ENCODE peak calls at places on chromosomes 1 and 21, in four cellular contexts. N is mucosa of descending colon, Y is SJSA1, Z is left lung. O is an unnamed sample. For H3K9me3, the result is how much of the 10 kb centered on the place peaks cover.

GRCh38 chr1:117128323-117129079 is 7.0 kb upstream of the TRIM45 start:
- DNase-seq in N (no peak), Y (no peak), Z (no peak), O (no peak)

GRCh38 chr1:62362061-62362951 is 43.1 kb upstream of the KANK4 start:
- DNase-seq in N (no peak), Z (no peak), Y (no peak), O (no peak)

GRCh38 chr1:51514733-51515132 is 4.3 kb downstream of the EPS15 start:
- DNase-seq in Y (no peak), Z (no peak), N (no peak), O (no peak)

GRCh38 chr1:117346206-117346928 is 20.9 kb upstream of the MAN1A2 start:
- DNase-seq in Y (no peak), Z (no peak), N (no peak), O (no peak)

GRCh38 chr1:40059292-40059959 is 18.9 kb downstream of the CAP1 start:
- DNase-seq in Y (no peak), N (no peak), Z (no peak), O (no peak)

GRCh38 chr1:117003253-117003875 is 1.8 kb downstream of the CD101 start:
- DNase-seq in N (no peak), Y (no peak), Z (no peak), O (no peak)

GRCh38 chr1:246787781-246788513 is 63.7 kb downstream of the SCCPDH start:
- DNase-seq in Z (no peak), N (no peak), Y (no peak), O (no peak)

GRCh38 chr1:5485436-5485835 is 506.8 kb downstream of the NPHP4 start:
- DNase-seq in Y (no peak), Z (no peak), N (no peak), O (no peak)

GRCh38 chr1:62070384-62071011 is 124.2 kb upstream of the L1TD1 start:
- DNase-seq in Z (no peak), N (no peak), Y (no peak), O (no peak)

GRCh38 chr1:228706305-228706704 is 29.0 kb upstream of the RHOU start:
- DNase-seq in Z (no peak), Y (no peak), N (no peak), O (no peak)

GRCh38 chr1:220894924-220895256 is 15.6 kb downstream of the HLX start:
- DNase-seq in N (no peak), Y (no peak), Z (no peak), O (no peak)
- H3K9me3 ChIP-seq in N (under half), Y (under half), Z (under half), O (under half)

DNA sequence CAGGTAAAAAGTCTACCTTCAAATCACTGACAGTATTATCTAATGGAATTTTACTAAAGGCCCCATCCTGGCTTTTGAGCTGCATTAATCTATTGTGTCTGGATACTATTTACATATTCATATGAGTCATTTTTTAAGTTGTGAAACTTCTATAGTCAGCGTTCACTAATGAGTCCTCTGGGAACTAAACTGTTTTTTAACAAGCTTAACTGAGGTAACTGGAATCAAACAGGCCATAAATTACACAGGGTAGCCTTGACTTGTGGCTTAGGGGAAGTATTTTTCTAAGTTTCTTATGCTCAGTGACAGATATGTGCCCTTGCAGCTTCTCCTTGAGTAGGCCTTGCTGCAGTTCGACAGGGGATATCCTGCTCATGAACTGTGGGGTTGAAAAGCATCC is 68.8 kb downstream of the JMJD4 start:
- DNase-seq in N (no peak), Z (no peak), Y (no peak), O (no peak)
- H3K9me3 ChIP-seq in N (half or more), Z (half or more), Y (under half), O (under half)

DNA sequence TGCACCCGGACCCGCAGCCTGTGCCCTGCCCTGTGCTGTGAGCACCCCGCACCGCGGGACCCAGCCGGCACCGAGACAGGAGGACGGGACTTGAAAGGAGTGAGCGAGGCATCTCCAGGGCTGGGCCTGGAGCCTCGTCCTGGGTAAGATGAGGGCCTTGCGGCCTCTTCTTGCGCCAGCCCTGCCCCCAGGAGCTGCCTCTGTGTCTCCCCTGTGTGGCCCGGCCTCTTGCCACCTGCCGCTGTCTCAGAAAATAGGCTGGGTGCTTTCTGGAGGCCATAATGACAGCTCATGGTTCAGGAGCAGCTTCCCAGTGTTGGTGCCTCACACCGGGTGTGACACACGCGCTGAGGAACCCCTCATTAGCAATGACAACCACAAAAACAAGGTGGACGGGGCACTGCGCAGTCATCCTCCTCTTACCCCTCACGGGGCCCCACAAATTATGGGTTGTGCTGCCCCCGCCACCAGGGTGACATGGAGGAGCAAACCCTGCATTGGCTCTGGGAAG is 161.5 kb upstream of the C1orf174 start:
- DNase-seq in Y (no peak), Z (no peak), N (no peak), O (no peak)
- H3K9me3 ChIP-seq in Y (under half), Z (under half), N (under half), O (under half)

GRCh38 chr21:46110499-46111192 is 12.7 kb downstream of the COL6A2 start:
- DNase-seq in Z (peak), Y (peak), N (peak), O (peak)
- H3K9me3 ChIP-seq in Z (under half), Y (under half), N (under half), O (under half)